ENCODE peak calls at places on chromosome 19, in eight cellular contexts. D, E, F, J, W, S, O and Q are unnamed samples.
A peak's percentile ranks its signal among the peaks of the same experiment; 100 is the strongest.

GRCh38 chr19:31533114-31533513 is 183.9 kb upstream of the TSHZ3 start:
- DNase-seq in W (no peak), F (no peak), S (no peak), E (no peak), O (no peak), J (no peak), D (no peak), Q (no peak)

GRCh38 chr19:42601811-42602443 is 7.2 kb upstream of the CEACAM8 start:
- DNase-seq in J (peak; percentile 4), F (no peak), W (no peak), E (no peak), D (no peak), O (peak; percentile 48), S (no peak), Q (no peak)

GRCh38 chr19:23789246-23789645 is 30.6 kb upstream of the ZNF681 start:
- DNase-seq in F (no peak), O (no peak), D (no peak), J (no peak), W (no peak), S (no peak), E (no peak), Q (no peak)

GRCh38 chr19:44010468-44010867 is 7.7 kb downstream of the ZNF230 start:
- DNase-seq in O (no peak), J (no peak), E (no peak), F (no peak), D (no peak), S (no peak), W (no peak), Q (no peak)

GRCh38 chr19:28560786-28561185 is 652.2 kb downstream of the UQCRFS1 start:
- DNase-seq in S (no peak), D (no peak), O (no peak), W (no peak), F (no peak), E (no peak), J (no peak), Q (no peak)

GRCh38 chr19:10007811-10008211 is 2.5 kb downstream of the COL5A3 start:
- DNase-seq in S (no peak), E (no peak), O (no peak), J (peak; percentile 88), F (peak; percentile 63), W (peak; percentile 79), D (no peak), Q (peak; percentile 86)

GRCh38 chr19:18671303-18672043 is 12.0 kb upstream of the CRTC1 start:
- DNase-seq in F (no peak), S (no peak), J (peak; percentile 36), O (no peak), W (no peak), D (no peak), E (no peak), Q (no peak)

GRCh38 chr19:11414544-11414943 is 4.6 kb downstream of the RGL3 start:
- DNase-seq in F (no peak), W (no peak), O (no peak), E (no peak), D (no peak), J (no peak), S (no peak), Q (no peak)

GRCh38 chr19:51694318-51695085 is 1.4 kb downstream of the SPACA6 start:
- DNase-seq in S (no peak), W (no peak), O (no peak), J (no peak), D (no peak), F (no peak), E (no peak), Q (no peak)

GRCh38 chr19:46014534-46014933 is 8.3 kb downstream of the PGLYRP1 start:
- DNase-seq in F (no peak), E (no peak), S (no peak), D (no peak), W (peak; percentile 28), O (no peak), J (no peak), Q (peak; percentile 52)

GRCh38 chr19:29773141-29773540 is 38.6 kb upstream of the CCNE1 start:
- DNase-seq in E (no peak), S (no peak), J (no peak), F (no peak), W (no peak), O (no peak), D (no peak), Q (no peak)

GRCh38 chr19:10797541-10798256 is 38.3 kb downstream of the TMED1 start:
- DNase-seq in S (no peak), J (no peak), E (no peak), O (no peak), D (no peak), F (no peak), W (no peak), Q (no peak)

GRCh38 chr19:50708179-50708879 is 11.3 kb downstream of the SHANK1 start:
- DNase-seq in D (no peak), S (no peak), F (no peak), O (no peak), W (no peak), J (no peak), E (no peak), Q (no peak)

GRCh38 chr19:13764821-13765394 is 586 bp downstream of the MRI1 start:
- DNase-seq in F (peak; percentile 38), W (no peak), S (peak; percentile 58), J (no peak), E (peak; percentile 55), D (no peak), O (peak; percentile 46), Q (peak; percentile 83)
- H3K27ac ChIP-seq in F (peak overlapping the region; percentile 86), W (peak overlapping the region; percentile 59), S (peak overlapping the region; percentile 11), J (no peak overlapping the region), E (peak overlapping the region; percentile 52), D (peak overlapping the region; percentile 58), O (no peak overlapping the region), Q (peak overlapping the region; percentile 4)

DNA sequence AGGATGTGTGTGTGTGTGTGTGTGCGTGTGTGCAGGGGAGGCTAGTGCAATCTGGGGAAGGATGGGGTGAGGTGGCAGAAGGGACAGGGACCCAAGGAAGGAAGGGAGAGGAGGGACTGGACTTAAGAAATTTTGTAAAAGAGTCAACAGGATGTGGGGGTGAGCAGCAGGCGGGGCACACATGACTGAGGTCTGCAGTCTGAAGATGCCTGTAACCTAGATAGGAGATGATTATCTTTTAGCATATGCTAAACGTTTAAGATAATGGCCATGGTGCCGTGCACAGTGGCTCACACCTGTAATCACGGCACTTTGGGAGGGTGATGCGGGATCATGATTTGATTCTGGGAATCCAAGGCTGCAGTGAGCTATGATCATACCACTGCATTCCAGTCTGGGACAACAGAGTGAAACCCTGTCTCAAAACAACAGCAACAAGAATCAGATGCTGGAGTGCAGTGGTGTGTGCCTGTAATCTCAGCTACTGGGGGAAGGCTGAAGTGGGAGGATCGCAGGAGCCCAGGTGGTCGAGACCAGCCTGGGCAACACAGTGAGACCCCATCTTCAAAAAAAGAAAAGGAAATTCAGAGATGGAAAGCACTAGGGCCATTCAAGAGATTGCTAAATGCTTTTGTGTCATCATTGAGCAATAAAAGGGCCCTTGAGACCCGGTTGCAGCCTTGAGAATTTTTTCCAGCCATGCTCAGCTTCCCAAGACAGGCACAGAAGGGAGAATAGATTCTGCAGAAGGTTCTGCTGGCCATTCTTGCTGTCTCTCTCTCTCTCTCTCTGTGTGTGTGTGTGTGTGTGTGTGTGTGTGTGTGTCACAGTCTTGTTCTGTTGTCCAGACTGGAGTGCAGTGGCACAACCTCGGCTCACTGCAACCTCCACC is 3.8 kb upstream of the ZNF414 start:
- DNase-seq in E (no peak), S (no peak), F (no peak), D (no peak), O (no peak), J (peak; percentile 37), W (no peak), Q (no peak)
- H3K4me1 ChIP-seq in E (peaks cover 7% of the 10 kb centered on the region), S (peaks cover 6% of the 10 kb centered on the region), F (peaks cover 24% of the 10 kb centered on the region), D (peaks cover 5% of the 10 kb centered on the region), O (peaks cover 8% of the 10 kb centered on the region), J (peaks cover 7% of the 10 kb centered on the region), W (peaks cover 7% of the 10 kb centered on the region), Q (peaks cover 4% of the 10 kb centered on the region)

DNA sequence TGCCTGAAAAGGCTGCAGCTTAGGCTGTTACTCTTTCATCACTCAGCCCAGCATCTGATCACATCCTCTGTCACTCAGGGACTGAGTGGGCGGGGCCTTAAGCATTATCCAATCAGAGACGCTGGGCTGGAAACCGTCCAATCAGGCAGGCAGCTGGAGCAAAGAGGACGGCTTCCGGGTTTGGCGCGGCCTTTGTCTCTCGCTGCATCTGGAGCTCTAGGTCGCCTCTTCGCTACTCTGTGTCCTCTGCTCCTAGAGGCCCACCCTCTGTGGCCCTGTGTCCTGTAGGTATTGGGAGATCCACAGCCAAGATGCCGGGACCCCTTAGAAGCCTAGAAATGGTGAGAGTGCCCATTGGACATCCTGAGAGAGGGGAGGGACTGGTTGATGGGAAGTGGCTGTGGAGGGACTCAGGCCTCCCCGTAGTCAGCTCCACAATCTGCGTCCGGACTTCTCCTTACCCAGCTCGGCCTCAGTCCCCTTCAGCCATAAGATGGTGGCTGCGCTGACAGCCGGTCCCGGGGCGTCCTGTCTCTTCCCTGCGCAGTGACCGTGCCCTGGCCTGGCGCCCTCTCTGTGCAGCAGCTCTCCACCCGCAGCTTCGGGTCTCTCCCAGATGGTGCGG is at the start of gene ZNF486:
- DNase-seq in S (peak; percentile 98), W (peak; percentile 95), E (peak; percentile 94), O (peak; percentile 98), D (peak; percentile 97), J (peak; percentile 97), F (peak; percentile 96), Q (peak; percentile 98)
- H3K27ac ChIP-seq in S (peak within 1 kb of the TSS; percentile 47), W (peak within 1 kb of the TSS; percentile 37), E (peak within 1 kb of the TSS; percentile 18), O (peak within 1 kb of the TSS; percentile 91), D (peak within 1 kb of the TSS; percentile 55), J (peak within 1 kb of the TSS; percentile 80), F (peak within 1 kb of the TSS; percentile 73), Q (peak within 1 kb of the TSS; percentile 29)

GRCh38 chr19:1599460-1599846 is 5.8 kb downstream of the UQCR11 start:
- DNase-seq in F (no peak), W (no peak), O (no peak), S (peak; percentile 26), J (no peak), D (no peak), E (no peak), Q (peak; percentile 63)

GRCh38 chr19:1598777-1599459 is 6.3 kb upstream of the MBD3 start:
- DNase-seq in O (no peak), W (no peak), E (no peak), S (peak; percentile 27), D (no peak), F (no peak), J (no peak), Q (peak; percentile 68)

GRCh38 chr19:1605236-1606137 is at the start of gene UQCR11:
- DNase-seq in O (peak; percentile 97), W (peak; percentile 96), D (peak; percentile 90), J (peak; percentile 97), S (peak; percentile 94), E (peak; percentile 94), F (peak; percentile 97), Q (peak; percentile 98)

GRCh38 chr19:1601613-1602064 is 3.6 kb downstream of the UQCR11 start:
- DNase-seq in S (no peak), D (no peak), W (no peak), F (no peak), J (no peak), O (no peak), E (no peak), Q (no peak)

DNA sequence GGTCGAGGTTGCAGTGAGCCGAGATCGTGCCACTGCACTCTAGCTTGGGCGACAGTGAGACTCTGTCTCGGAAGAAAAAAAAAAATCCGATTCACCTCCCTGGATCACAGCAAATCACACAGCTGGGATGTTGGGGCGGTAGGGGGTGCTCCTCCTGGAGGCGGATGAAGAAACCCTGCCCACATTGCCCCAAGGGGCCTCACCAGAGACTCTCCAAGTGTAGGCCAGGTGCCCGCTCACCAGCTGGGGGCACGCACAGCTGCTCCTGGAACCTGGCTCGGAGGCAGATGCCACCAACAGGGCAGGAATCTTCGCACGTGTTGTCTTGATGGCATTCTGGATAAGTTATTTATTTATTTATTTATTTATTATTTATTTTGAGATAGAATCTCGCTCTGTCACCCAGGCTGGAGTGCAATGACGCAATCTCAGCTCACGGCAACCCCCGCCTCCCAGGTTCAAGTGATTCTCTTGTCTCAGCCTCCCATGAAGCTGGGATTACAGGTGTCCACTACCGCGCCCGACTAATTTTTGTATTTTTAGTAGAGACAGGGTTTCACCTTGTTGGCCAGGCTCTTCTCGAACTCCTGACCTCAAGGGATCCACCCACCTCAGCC is 3.1 kb downstream of the UQCR11 start:
- DNase-seq in E (peak; percentile 29), J (no peak), D (no peak), O (no peak), W (no peak), F (no peak), S (peak; percentile 30), Q (no peak)
- H3K4me1 ChIP-seq in E (peaks cover 17% of the 10 kb centered on the region), J (no peaks in the 10 kb centered on the region), D (peaks cover 23% of the 10 kb centered on the region), O (peaks cover 5% of the 10 kb centered on the region), W (peaks cover 11% of the 10 kb centered on the region), F (peaks cover 47% of the 10 kb centered on the region), S (peaks cover 4% of the 10 kb centered on the region), Q (peaks cover 3% of the 10 kb centered on the region)